ENCODE peak calls at places on chromosome 15, in four cellular contexts. B, T, Z and H are unnamed samples.

GRCh38 chr15:59157398-59157797 is 49.2 kb upstream of the LDHAL6B start:
- DNase-seq in T (no peak), B (no peak), Z (no peak), H (no peak)

GRCh38 chr15:23629234-23629805 is 18.3 kb downstream of the MAGEL2 start:
- DNase-seq in Z (no peak), B (no peak), T (no peak), H (no peak)

GRCh38 chr15:45795487-45796069 is 160.7 kb downstream of the SQOR start:
- DNase-seq in T (peak; percentile 36), Z (peak; percentile 56), B (peak; percentile 23), H (peak; percentile 10)

GRCh38 chr15:85109333-85109732 is 127.7 kb downstream of the PDE8A start:
- DNase-seq in T (no peak), Z (no peak), B (no peak), H (no peak)

GRCh38 chr15:67050522-67051087 is 14.8 kb upstream of the SMAD3 start:
- DNase-seq in T (no peak), B (no peak), Z (no peak), H (no peak)

GRCh38 chr15:68411735-68412134 is 20.2 kb downstream of the ITGA11 start:
- DNase-seq in T (no peak), B (no peak), Z (no peak), H (no peak)

GRCh38 chr15:25345943-25346342 is 92.9 kb downstream of the UBE3A start:
- DNase-seq in B (no peak), Z (peak; percentile 57), T (peak; percentile 7), H (peak; percentile 67)

GRCh38 chr15:94791008-94791407 is 559.6 kb downstream of the MCTP2 start:
- DNase-seq in T (no peak), Z (no peak), B (no peak), H (peak; percentile 16)

GRCh38 chr15:93072011-93072410 is 17.0 kb downstream of the RGMA start:
- DNase-seq in Z (peak; percentile 70), B (peak; percentile 47), T (no peak), H (peak; percentile 68)

GRCh38 chr15:64092864-64093626 is 593 bp downstream of the CIAO2A start:
- DNase-seq in B (peak; percentile 32), Z (peak; percentile 57), T (peak; percentile 71), H (peak; percentile 77)

GRCh38 chr15:82849556-82850241 is 40.3 kb downstream of the WHAMM start:
- DNase-seq in B (peak; percentile 68), Z (peak; percentile 86), T (peak; percentile 82), H (peak; percentile 75)

GRCh38 chr15:84588053-84588874 is 12.5 kb upstream of the ZSCAN2 start:
- DNase-seq in B (peak; percentile 59), Z (peak; percentile 82), T (peak; percentile 95), H (peak; percentile 58)

GRCh38 chr15:64844576-64845140 is 2.9 kb downstream of the PLEKHO2 start:
- DNase-seq in T (no peak), B (no peak), Z (no peak), H (no peak)

GRCh38 chr15:93300796-93301195 is 211.8 kb upstream of the RGMA start:
- DNase-seq in T (peak; percentile 61), Z (no peak), B (no peak), H (no peak)

GRCh38 chr15:50315814-50316630 is 39.0 kb downstream of the GABPB1 start:
- DNase-seq in B (peak; percentile 21), T (no peak), Z (peak; percentile 74), H (peak; percentile 62)

GRCh38 chr15:94239474-94239873 is 8.1 kb downstream of the MCTP2 start:
- DNase-seq in Z (no peak), T (no peak), B (no peak), H (no peak)

DNA sequence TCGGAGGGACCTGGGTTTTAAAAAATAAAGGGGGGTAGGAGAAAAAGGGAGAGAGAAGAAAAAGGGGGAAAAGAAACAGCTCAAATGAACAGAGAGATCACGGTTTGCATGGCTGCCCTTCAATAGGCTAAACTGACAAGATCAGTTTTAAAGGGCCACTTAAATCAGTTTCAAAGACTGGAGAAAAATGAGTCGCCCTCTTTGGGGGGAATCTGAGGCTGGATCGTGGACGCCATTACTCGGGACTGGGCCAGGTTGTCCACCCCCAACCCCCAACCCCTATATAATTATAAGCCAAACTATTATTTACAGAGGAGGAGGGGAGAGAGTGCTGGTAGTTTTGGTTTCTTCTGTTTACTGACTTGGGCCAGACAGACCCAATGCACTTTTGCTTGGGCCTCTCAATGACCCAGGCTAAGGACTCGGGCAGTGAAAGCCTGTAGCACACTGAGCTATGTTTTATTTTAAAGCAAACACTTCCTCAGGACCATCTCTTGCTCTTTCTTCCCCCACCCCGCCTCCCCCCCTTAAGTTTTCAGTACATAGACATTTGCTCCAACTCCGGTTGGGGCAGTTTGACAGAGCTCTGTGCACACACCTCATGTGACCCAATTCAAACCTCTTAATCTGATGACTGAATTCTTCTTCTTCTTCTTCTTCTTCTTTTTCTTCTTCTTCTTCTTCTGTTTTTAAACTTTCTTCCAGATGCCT is 6.3 kb downstream of the NR2F2 start:
- DNase-seq in Z (peak; percentile 48), T (peak; percentile 66), B (no peak), H (peak; percentile 51)
- H3K4me3 ChIP-seq in Z (peak overlapping the region; percentile 92), T (peak overlapping the region; percentile 9), B (peak overlapping the region; percentile 80), H (peak overlapping the region; percentile 99)

GRCh38 chr15:40479024-40479423 is 8.2 kb downstream of the CHST14 start:
- DNase-seq in B (no peak), Z (no peak), T (no peak), H (no peak)

GRCh38 chr15:40474581-40474980 is 3.8 kb downstream of the CHST14 start:
- DNase-seq in T (no peak), B (no peak), Z (no peak), H (no peak)

GRCh38 chr15:40472171-40472727 is 1.5 kb downstream of the CHST14 start:
- DNase-seq in Z (no peak), T (no peak), B (no peak), H (no peak)

GRCh38 chr15:40481671-40482070 is 10.9 kb downstream of the CHST14 start:
- DNase-seq in B (no peak), T (no peak), Z (peak; percentile 25), H (no peak)

GRCh38 chr15:40477703-40478269 is 7.0 kb downstream of the CHST14 start:
- DNase-seq in B (no peak), T (peak; percentile 44), Z (no peak), H (no peak)
- H3K4me3 ChIP-seq in B (no peak overlapping the region), T (no peak overlapping the region), Z (no peak overlapping the region), H (no peak overlapping the region)

GRCh38 chr15:81297580-81298575 is 26.1 kb downstream of the STARD5 start:
- DNase-seq in B (no peak), T (no peak), Z (no peak), H (no peak)

GRCh38 chr15:81295466-81296145 is 28.3 kb downstream of the STARD5 start:
- DNase-seq in T (no peak), B (no peak), Z (no peak), H (no peak)

GRCh38 chr15:81297147-81297572 is 26.8 kb downstream of the STARD5 start:
- DNase-seq in Z (peak; percentile 63), T (no peak), B (no peak), H (no peak)

GRCh38 chr15:81296218-81296617 is 27.7 kb downstream of the STARD5 start:
- DNase-seq in Z (no peak), T (no peak), B (no peak), H (no peak)

GRCh38 chr15:81296673-81297072 is 27.3 kb downstream of the STARD5 start:
- DNase-seq in T (peak; percentile 22), Z (no peak), B (no peak), H (no peak)
- H3K4me3 ChIP-seq in T (no peak overlapping the region), Z (no peak overlapping the region), B (no peak overlapping the region), H (no peak overlapping the region)

DNA sequence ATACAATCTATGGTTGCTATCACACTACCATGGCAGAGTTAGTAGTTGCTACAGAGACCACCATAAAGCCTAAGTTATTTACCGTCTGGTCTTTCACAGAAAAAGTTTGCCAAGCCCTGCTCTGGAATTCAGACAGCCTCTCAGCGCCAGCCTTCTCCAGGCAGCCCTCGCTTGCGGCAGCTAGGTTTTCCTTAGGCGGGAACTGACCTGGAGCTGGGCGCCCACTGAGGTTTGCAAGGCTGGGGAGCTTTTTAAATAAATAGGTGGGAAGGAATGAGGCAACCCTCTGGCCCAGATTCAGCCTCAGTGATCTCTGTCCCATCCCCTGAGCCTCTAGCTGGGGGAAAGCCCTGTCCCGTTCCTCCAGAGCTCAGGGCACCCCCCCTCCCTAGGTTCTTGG is 1.2 kb downstream of the CTSH start:
- DNase-seq in Z (no peak), B (no peak), T (no peak), H (no peak)
- H3K4me3 ChIP-seq in Z (no peak overlapping the region), B (no peak overlapping the region), T (no peak overlapping the region), H (no peak overlapping the region)

DNA sequence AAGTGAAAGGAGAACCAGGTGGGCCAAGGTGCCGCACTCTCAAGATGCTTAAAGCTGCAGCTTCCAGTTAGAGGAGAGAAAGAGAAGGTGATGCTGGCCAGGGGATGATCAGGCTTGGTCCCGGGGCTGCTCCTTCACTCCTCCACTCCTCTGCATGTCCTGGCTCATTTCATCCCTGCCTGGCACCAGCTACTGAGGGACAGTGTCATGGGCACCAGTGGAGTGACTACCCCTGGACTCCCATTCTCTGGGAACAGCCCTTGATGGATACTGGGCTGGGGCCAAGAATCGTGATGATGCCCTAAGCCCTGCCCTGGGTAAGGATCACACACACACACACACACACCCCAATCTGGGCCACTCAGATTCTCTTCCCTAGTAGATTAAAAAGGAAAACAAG is 243.7 kb downstream of the UACA start:
- DNase-seq in Z (no peak), B (no peak), T (no peak), H (no peak)
- H3K4me3 ChIP-seq in Z (no peak overlapping the region), B (no peak overlapping the region), T (no peak overlapping the region), H (no peak overlapping the region)

GRCh38 chr15:62641782-62642181 is 400.8 kb upstream of the TPM1 start:
- DNase-seq in T (no peak), B (no peak), Z (no peak), H (no peak)
- H3K4me3 ChIP-seq in T (no peak overlapping the region), B (no peak overlapping the region), Z (no peak overlapping the region), H (no peak overlapping the region)

GRCh38 chr15:28873585-28874139 is 12.1 kb upstream of the APBA2 start:
- DNase-seq in Z (no peak), B (no peak), T (peak; percentile 82), H (no peak)

GRCh38 chr15:28871168-28871567 is 14.6 kb upstream of the APBA2 start:
- DNase-seq in Z (no peak), T (no peak), B (no peak), H (no peak)

GRCh38 chr15:28875461-28875965 is 10.3 kb upstream of the APBA2 start:
- DNase-seq in Z (no peak), B (no peak), T (no peak), H (no peak)

GRCh38 chr15:28876131-28876844 is 9.5 kb upstream of the APBA2 start:
- DNase-seq in Z (no peak), T (no peak), B (no peak), H (no peak)

DNA sequence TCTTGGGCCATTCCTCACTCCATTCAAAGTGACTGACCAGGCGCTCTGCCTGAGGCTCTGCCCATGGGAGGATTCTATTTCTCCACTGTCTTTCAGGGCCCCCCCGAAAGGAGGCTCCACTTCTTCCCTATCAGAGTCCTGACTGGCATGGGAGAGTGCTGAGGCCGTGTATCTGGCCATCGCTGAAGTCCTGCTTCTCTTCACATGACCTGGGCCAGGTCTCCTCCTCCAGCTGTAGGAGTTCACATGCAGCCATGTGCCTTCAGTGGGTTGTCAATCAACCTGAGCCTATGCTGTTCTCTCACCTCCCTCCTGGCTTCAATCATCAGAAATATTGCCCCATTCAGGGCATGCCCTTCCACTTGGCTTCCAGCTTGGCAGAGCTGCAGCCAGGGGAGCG is 12.8 kb upstream of the APBA2 start:
- DNase-seq in Z (no peak), B (no peak), T (peak; percentile 89), H (no peak)
- H3K4me3 ChIP-seq in Z (no peak overlapping the region), B (no peak overlapping the region), T (no peak overlapping the region), H (no peak overlapping the region)